ENCODE peak calls at places on chromosomes 4 and X, in six cellular contexts. One of them, this sample, is unnamed. For H3K4me1 and H3K9me3, the result is how much of the 10 kb centered on the place peaks cover.

GRCh38 chrX:18895157-18895952 is 88.6 kb downstream of the PHKA2 start:
- DNase-seq in IMR-90: peak
- DNase-seq in left ventricle myocardium inferior: peak
- DNase-seq in CD8-positive, alpha-beta T cell: no peak
- DNase-seq in Peyer's patch: no peak
- DNase-seq in CD4-positive, alpha-beta memory T cell: no peak
- DNase-seq in this sample: no peak

GRCh38 chrX:32185160-32185559 is 1026.2 kb downstream of the DMD start:
- DNase-seq in Peyer's patch: no peak
- DNase-seq in left ventricle myocardium inferior: no peak
- DNase-seq in CD8-positive, alpha-beta T cell: no peak
- DNase-seq in IMR-90: no peak
- DNase-seq in CD4-positive, alpha-beta memory T cell: no peak
- DNase-seq in this sample: no peak

GRCh38 chr4:79597266-79597665 is 189.2 kb upstream of the GK2 start:
- DNase-seq in IMR-90: peak
- DNase-seq in Peyer's patch: no peak
- DNase-seq in CD4-positive, alpha-beta memory T cell: no peak
- DNase-seq in CD8-positive, alpha-beta T cell: no peak
- DNase-seq in left ventricle myocardium inferior: no peak
- DNase-seq in this sample: no peak

GRCh38 chr4:95466791-95467190 is 82.0 kb downstream of the UNC5C start:
- DNase-seq in CD8-positive, alpha-beta T cell: no peak
- DNase-seq in CD4-positive, alpha-beta memory T cell: no peak
- DNase-seq in IMR-90: no peak
- DNase-seq in Peyer's patch: no peak
- DNase-seq in left ventricle myocardium inferior: no peak
- DNase-seq in this sample: no peak

GRCh38 chrX:54223581-54223980 is 40.5 kb upstream of the FAM120C start:
- DNase-seq in Peyer's patch: no peak
- DNase-seq in IMR-90: no peak
- DNase-seq in left ventricle myocardium inferior: no peak
- DNase-seq in CD4-positive, alpha-beta memory T cell: no peak
- DNase-seq in CD8-positive, alpha-beta T cell: no peak
- DNase-seq in this sample: no peak

GRCh38 chr4:119124314-119124713 is 11.3 kb upstream of the MYOZ2 start:
- DNase-seq in left ventricle myocardium inferior: no peak
- DNase-seq in Peyer's patch: no peak
- DNase-seq in CD4-positive, alpha-beta memory T cell: no peak
- DNase-seq in CD8-positive, alpha-beta T cell: no peak
- DNase-seq in IMR-90: no peak
- DNase-seq in this sample: no peak

GRCh38 chr4:71186566-71187398 is 152.0 kb upstream of the SLC4A4 start:
- DNase-seq in CD8-positive, alpha-beta T cell: no peak
- DNase-seq in Peyer's patch: peak
- DNase-seq in left ventricle myocardium inferior: peak
- DNase-seq in IMR-90: peak
- DNase-seq in CD4-positive, alpha-beta memory T cell: peak
- DNase-seq in this sample: no peak

GRCh38 chr4:26410385-26411293 is 79.6 kb downstream of the CCKAR start:
- DNase-seq in left ventricle myocardium inferior: no peak
- DNase-seq in CD8-positive, alpha-beta T cell: no peak
- DNase-seq in Peyer's patch: no peak
- DNase-seq in CD4-positive, alpha-beta memory T cell: peak
- DNase-seq in IMR-90: peak
- DNase-seq in this sample: no peak

GRCh38 chr4:2304877-2305561 is 43.1 kb upstream of the MXD4 start:
- DNase-seq in IMR-90: no peak
- DNase-seq in Peyer's patch: no peak
- DNase-seq in CD4-positive, alpha-beta memory T cell: no peak
- DNase-seq in CD8-positive, alpha-beta T cell: no peak
- DNase-seq in left ventricle myocardium inferior: no peak
- DNase-seq in this sample: no peak

GRCh38 chrX:109475174-109475891 is 6.6 kb downstream of the GUCY2F start:
- DNase-seq in IMR-90: peak
- DNase-seq in Peyer's patch: no peak
- DNase-seq in CD8-positive, alpha-beta T cell: no peak
- DNase-seq in left ventricle myocardium inferior: peak
- DNase-seq in CD4-positive, alpha-beta memory T cell: no peak
- DNase-seq in this sample: no peak

GRCh38 chrX:107726809-107727534 is 48.6 kb downstream of the TSC22D3 start:
- DNase-seq in Peyer's patch: no peak
- DNase-seq in CD8-positive, alpha-beta T cell: no peak
- DNase-seq in IMR-90: no peak
- DNase-seq in left ventricle myocardium inferior: no peak
- DNase-seq in CD4-positive, alpha-beta memory T cell: no peak
- DNase-seq in this sample: no peak

DNA sequence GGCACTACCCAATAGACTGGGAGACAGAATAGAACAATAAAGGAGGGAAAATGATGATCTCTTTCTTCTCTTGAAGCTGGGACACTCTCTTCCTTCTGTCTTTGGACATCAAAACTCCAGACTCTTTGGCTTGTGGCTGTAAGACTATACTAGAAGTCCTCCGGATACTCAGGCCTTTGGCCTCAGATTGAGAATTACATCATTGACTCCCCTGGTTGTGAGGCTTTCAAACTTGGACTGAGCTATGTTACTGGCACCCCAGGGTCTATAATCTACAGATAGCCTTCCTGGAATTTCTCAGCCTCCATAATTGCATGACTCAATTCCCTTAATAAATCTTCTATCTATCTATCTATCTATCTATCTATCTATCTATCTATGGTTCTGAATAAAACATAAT is 294.2 kb upstream of the CT83 start:
- DNase-seq in IMR-90: no peak
- DNase-seq in left ventricle myocardium inferior: no peak
- DNase-seq in Peyer's patch: no peak
- DNase-seq in CD4-positive, alpha-beta memory T cell: no peak
- DNase-seq in CD8-positive, alpha-beta T cell: no peak
- DNase-seq in this sample: no peak
- H3K4me1 ChIP-seq in IMR-90: under half
- H3K4me1 ChIP-seq in left ventricle myocardium inferior: under half
- H3K4me1 ChIP-seq in Peyer's patch: under half
- H3K4me1 ChIP-seq in CD4-positive, alpha-beta memory T cell: under half
- H3K4me1 ChIP-seq in CD8-positive, alpha-beta T cell: under half
- H3K4me1 ChIP-seq in this sample: under half

DNA sequence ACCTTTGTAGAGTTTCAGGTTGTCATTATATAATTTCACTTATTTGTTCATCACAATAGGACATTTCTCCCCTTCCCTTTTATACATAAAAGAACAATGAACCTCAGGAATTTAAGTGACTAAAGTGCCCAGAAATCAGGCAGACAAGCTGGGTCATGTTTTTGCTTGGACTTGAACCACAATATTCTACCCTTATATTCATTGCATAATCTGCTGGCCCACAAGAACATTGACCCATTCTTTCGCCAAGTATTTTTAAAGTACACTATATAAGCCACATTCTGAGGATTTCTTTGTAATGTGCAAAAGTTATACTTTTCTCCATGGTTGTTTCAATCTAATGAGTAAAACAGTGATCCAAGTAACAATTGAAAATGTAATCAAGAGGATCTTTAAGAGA is 637.5 kb upstream of the SLIT2 start:
- DNase-seq in IMR-90: no peak
- DNase-seq in left ventricle myocardium inferior: no peak
- DNase-seq in Peyer's patch: no peak
- DNase-seq in CD8-positive, alpha-beta T cell: no peak
- DNase-seq in CD4-positive, alpha-beta memory T cell: no peak
- DNase-seq in this sample: no peak
- H3K9me3 ChIP-seq in IMR-90: under half
- H3K9me3 ChIP-seq in left ventricle myocardium inferior: half or more
- H3K9me3 ChIP-seq in Peyer's patch: under half
- H3K9me3 ChIP-seq in CD8-positive, alpha-beta T cell: under half
- H3K9me3 ChIP-seq in CD4-positive, alpha-beta memory T cell: under half
- H3K9me3 ChIP-seq in this sample: under half

GRCh38 chrX:70174754-70175153 is 2.5 kb upstream of the DGAT2L6 start:
- DNase-seq in CD8-positive, alpha-beta T cell: no peak
- DNase-seq in Peyer's patch: no peak
- DNase-seq in CD4-positive, alpha-beta memory T cell: no peak
- DNase-seq in IMR-90: peak
- DNase-seq in left ventricle myocardium inferior: no peak
- DNase-seq in this sample: no peak

GRCh38 chrX:70172226-70172625 is 5.1 kb upstream of the DGAT2L6 start:
- DNase-seq in IMR-90: peak
- DNase-seq in CD4-positive, alpha-beta memory T cell: no peak
- DNase-seq in CD8-positive, alpha-beta T cell: no peak
- DNase-seq in left ventricle myocardium inferior: no peak
- DNase-seq in Peyer's patch: no peak
- DNase-seq in this sample: no peak

GRCh38 chrX:70171636-70172035 is 5.6 kb upstream of the DGAT2L6 start:
- DNase-seq in CD4-positive, alpha-beta memory T cell: no peak
- DNase-seq in Peyer's patch: no peak
- DNase-seq in CD8-positive, alpha-beta T cell: no peak
- DNase-seq in IMR-90: peak
- DNase-seq in left ventricle myocardium inferior: no peak
- DNase-seq in this sample: no peak

GRCh38 chrX:70175338-70175737 is 1.9 kb upstream of the DGAT2L6 start:
- DNase-seq in left ventricle myocardium inferior: no peak
- DNase-seq in Peyer's patch: no peak
- DNase-seq in IMR-90: no peak
- DNase-seq in CD4-positive, alpha-beta memory T cell: no peak
- DNase-seq in CD8-positive, alpha-beta T cell: no peak
- DNase-seq in this sample: no peak

DNA sequence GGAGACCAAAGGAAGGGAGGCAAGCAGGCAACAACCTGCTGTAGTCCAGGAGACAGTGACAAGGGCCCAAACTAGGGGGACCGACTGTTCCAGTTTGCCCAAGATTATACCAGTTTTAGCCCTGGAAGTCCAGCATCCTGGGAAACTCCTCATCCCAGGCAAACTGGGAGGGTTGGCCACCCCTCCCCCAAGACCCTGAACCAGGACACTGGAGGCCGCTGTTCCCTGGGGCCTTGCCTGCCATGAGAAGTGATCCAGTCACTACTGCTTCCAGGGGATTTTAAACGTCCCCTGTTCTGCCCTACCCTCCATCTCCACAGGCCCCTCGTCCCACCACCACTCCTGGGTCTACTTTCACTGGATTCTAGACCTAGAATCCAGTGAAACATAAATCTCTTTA is 4.3 kb upstream of the DGAT2L6 start:
- DNase-seq in CD8-positive, alpha-beta T cell: no peak
- DNase-seq in CD4-positive, alpha-beta memory T cell: no peak
- DNase-seq in IMR-90: no peak
- DNase-seq in Peyer's patch: no peak
- DNase-seq in left ventricle myocardium inferior: no peak
- DNase-seq in this sample: no peak
- H3K4me1 ChIP-seq in CD8-positive, alpha-beta T cell: under half
- H3K4me1 ChIP-seq in CD4-positive, alpha-beta memory T cell: under half
- H3K4me1 ChIP-seq in IMR-90: under half
- H3K4me1 ChIP-seq in Peyer's patch: under half
- H3K4me1 ChIP-seq in left ventricle myocardium inferior: under half
- H3K4me1 ChIP-seq in this sample: under half

GRCh38 chrX:46735625-46736024 is 23.3 kb downstream of the SLC9A7 start:
- DNase-seq in CD8-positive, alpha-beta T cell: no peak
- DNase-seq in left ventricle myocardium inferior: no peak
- DNase-seq in IMR-90: no peak
- DNase-seq in CD4-positive, alpha-beta memory T cell: no peak
- DNase-seq in Peyer's patch: no peak
- DNase-seq in this sample: no peak

GRCh38 chrX:46737462-46737861 is 21.5 kb downstream of the SLC9A7 start:
- DNase-seq in CD4-positive, alpha-beta memory T cell: no peak
- DNase-seq in CD8-positive, alpha-beta T cell: no peak
- DNase-seq in left ventricle myocardium inferior: no peak
- DNase-seq in Peyer's patch: no peak
- DNase-seq in IMR-90: peak
- DNase-seq in this sample: no peak

GRCh38 chrX:46737041-46737440 is 21.9 kb downstream of the SLC9A7 start:
- DNase-seq in IMR-90: no peak
- DNase-seq in CD4-positive, alpha-beta memory T cell: no peak
- DNase-seq in CD8-positive, alpha-beta T cell: no peak
- DNase-seq in Peyer's patch: no peak
- DNase-seq in left ventricle myocardium inferior: no peak
- DNase-seq in this sample: no peak

DNA sequence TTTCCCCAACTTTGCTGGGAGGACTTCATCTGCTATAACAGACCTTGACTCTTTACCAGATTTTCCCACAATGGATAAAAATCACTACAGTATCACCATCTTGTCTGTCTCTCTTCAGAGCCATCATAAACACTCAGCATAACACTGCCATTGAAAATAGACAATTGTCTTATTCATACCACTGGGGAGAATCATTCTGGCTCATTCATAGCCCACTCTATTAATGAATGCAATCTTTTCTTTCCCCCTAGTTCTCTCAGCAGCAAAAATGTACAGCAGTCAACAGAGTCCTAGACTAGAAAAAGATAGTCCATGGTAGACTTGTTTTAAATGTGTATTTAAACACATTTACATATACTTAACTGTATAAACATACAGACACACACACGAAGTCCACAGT is 19.2 kb downstream of the SLC9A7 start:
- DNase-seq in Peyer's patch: no peak
- DNase-seq in CD8-positive, alpha-beta T cell: no peak
- DNase-seq in IMR-90: no peak
- DNase-seq in CD4-positive, alpha-beta memory T cell: no peak
- DNase-seq in left ventricle myocardium inferior: no peak
- DNase-seq in this sample: no peak
- H3K9me3 ChIP-seq in Peyer's patch: under half
- H3K9me3 ChIP-seq in CD8-positive, alpha-beta T cell: under half
- H3K9me3 ChIP-seq in IMR-90: under half
- H3K9me3 ChIP-seq in CD4-positive, alpha-beta memory T cell: under half
- H3K9me3 ChIP-seq in left ventricle myocardium inferior: under half
- H3K9me3 ChIP-seq in this sample: under half

GRCh38 chr4:74433043-74433442 is 11.9 kb upstream of the AREG start:
- DNase-seq in CD8-positive, alpha-beta T cell: no peak
- DNase-seq in left ventricle myocardium inferior: no peak
- DNase-seq in CD4-positive, alpha-beta memory T cell: no peak
- DNase-seq in Peyer's patch: no peak
- DNase-seq in IMR-90: peak
- DNase-seq in this sample: no peak
- H3K4me1 ChIP-seq in CD8-positive, alpha-beta T cell: under half
- H3K4me1 ChIP-seq in left ventricle myocardium inferior: under half
- H3K4me1 ChIP-seq in CD4-positive, alpha-beta memory T cell: under half
- H3K4me1 ChIP-seq in Peyer's patch: under half
- H3K4me1 ChIP-seq in IMR-90: under half
- H3K4me1 ChIP-seq in this sample: under half

DNA sequence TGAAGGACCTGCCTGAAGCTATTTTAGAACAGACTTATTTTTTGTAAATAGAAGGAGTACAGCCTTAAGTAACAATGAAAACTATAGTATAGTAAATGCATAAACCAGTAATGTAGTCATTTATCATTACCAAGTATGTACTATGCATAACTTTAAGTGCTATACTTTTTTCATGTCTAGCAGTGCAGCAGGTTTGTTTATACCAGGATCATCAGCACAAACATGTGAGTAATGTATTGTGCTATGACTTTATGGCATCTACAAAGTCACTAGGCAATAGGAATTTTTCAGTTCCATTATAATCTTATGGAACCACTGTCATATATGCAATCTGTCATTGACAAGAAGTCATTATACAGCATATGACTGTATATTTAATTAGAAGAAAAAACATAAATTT is 3.4 kb upstream of the ODAPH start:
- DNase-seq in left ventricle myocardium inferior: no peak
- DNase-seq in CD8-positive, alpha-beta T cell: no peak
- DNase-seq in Peyer's patch: no peak
- DNase-seq in CD4-positive, alpha-beta memory T cell: no peak
- DNase-seq in IMR-90: no peak
- DNase-seq in this sample: no peak
- H3K9me3 ChIP-seq in left ventricle myocardium inferior: under half
- H3K9me3 ChIP-seq in CD8-positive, alpha-beta T cell: under half
- H3K9me3 ChIP-seq in Peyer's patch: under half
- H3K9me3 ChIP-seq in CD4-positive, alpha-beta memory T cell: under half
- H3K9me3 ChIP-seq in IMR-90: under half
- H3K9me3 ChIP-seq in this sample: under half